ENCODE peak calls at places on chromosomes 1 and 21, in five cellular contexts. C, Q, H, U and A are unnamed samples.

GRCh38 chr1:107477233-107477632 is 336.4 kb downstream of the NTNG1 start:
- DNase-seq in H (no peak), U (no peak), Q (peak; percentile 19), C (no peak), A (no peak)

GRCh38 chr21:27570306-27570868 is 603.5 kb upstream of the ADAMTS5 start:
- DNase-seq in H (peak; percentile 95), Q (no peak), C (no peak), U (peak; percentile 96), A (peak; percentile 67)

GRCh38 chr1:30947212-30947611 is 38.7 kb upstream of the SDC3 start:
- DNase-seq in U (no peak), C (no peak), Q (no peak), H (no peak), A (no peak)

GRCh38 chr1:232263452-232263851 is 366.5 kb downstream of the SIPA1L2 start:
- DNase-seq in C (no peak), Q (no peak), U (no peak), H (no peak), A (no peak)

GRCh38 chr1:41618066-41618825 is 133.8 kb upstream of the EDN2 start:
- DNase-seq in H (peak; percentile 46), C (no peak), Q (no peak), U (peak; percentile 77), A (no peak)

GRCh38 chr1:27135920-27136551 is 18.9 kb downstream of the SLC9A1 start:
- DNase-seq in H (peak; percentile 48), C (no peak), U (no peak), Q (no peak), A (peak; percentile 23)

GRCh38 chr1:175874081-175874480 is 130.7 kb upstream of the TNR start:
- DNase-seq in U (no peak), Q (no peak), H (no peak), C (no peak), A (peak; percentile 10)

GRCh38 chr1:15762546-15762945 is 4.0 kb downstream of the FBLIM1 start:
- DNase-seq in Q (no peak), U (no peak), C (no peak), H (no peak), A (no peak)

GRCh38 chr1:24286246-24287010 is 32.7 kb upstream of the GRHL3 start:
- DNase-seq in H (no peak), C (no peak), U (no peak), Q (no peak), A (peak; percentile 60)

GRCh38 chr21:20998456-20998789 is 214 bp downstream of the NCAM2 start:
- DNase-seq in C (no peak), H (no peak), Q (no peak), U (no peak), A (no peak)

GRCh38 chr1:101312192-101312591 is 75.4 kb downstream of the S1PR1 start:
- DNase-seq in C (no peak), Q (no peak), U (no peak), H (no peak), A (no peak)

GRCh38 chr1:100511773-100512172 is 26.2 kb upstream of the GPR88 start:
- DNase-seq in C (no peak), Q (no peak), U (no peak), H (no peak), A (no peak)

GRCh38 chr1:204146965-204147364 is 4.9 kb downstream of the ETNK2 start:
- DNase-seq in H (no peak), C (no peak), Q (no peak), U (no peak), A (no peak)

GRCh38 chr1:225896937-225897549 is 8.1 kb upstream of the LEFTY1 start:
- DNase-seq in Q (peak; percentile 38), H (no peak), C (peak; percentile 10), U (no peak), A (peak; percentile 88)

GRCh38 chr21:17660449-17660848 is 47.7 kb upstream of the BTG3 start:
- DNase-seq in Q (no peak), H (peak; percentile 9), U (no peak), C (no peak), A (peak; percentile 44)

GRCh38 chr1:173506437-173506836 is 29.3 kb downstream of the PRDX6 start:
- DNase-seq in U (no peak), C (peak; percentile 10), Q (no peak), H (no peak), A (peak; percentile 99)

GRCh38 chr1:176998396-176998795 is 166.1 kb downstream of the ASTN1 start:
- DNase-seq in H (no peak), U (no peak), Q (no peak), C (no peak), A (no peak)

GRCh38 chr1:223752721-223753515 is 40.6 kb downstream of the CAPN2 start:
- DNase-seq in H (no peak), U (no peak), C (no peak), Q (no peak), A (no peak)

GRCh38 chr1:242431786-242432185 is 92.7 kb downstream of the PLD5 start:
- DNase-seq in U (no peak), H (no peak), Q (no peak), C (no peak), A (no peak)

GRCh38 chr21:28991861-28992525 is 684 bp downstream of the LTN1 start:
- DNase-seq in H (peak; percentile 44), U (no peak), Q (peak; percentile 31), C (no peak), A (no peak)

GRCh38 chr21:45574081-45574501 is 31.9 kb upstream of the SLC19A1 start:
- DNase-seq in U (no peak), C (no peak), H (no peak), Q (no peak), A (no peak)

GRCh38 chr1:201676061-201676644 is 137.2 kb downstream of the NAV1 start:
- DNase-seq in Q (no peak), U (peak; percentile 55), C (no peak), H (peak; percentile 47), A (no peak)

GRCh38 chr21:39710866-39711265 is 34.1 kb upstream of the IGSF5 start:
- DNase-seq in U (no peak), Q (no peak), H (no peak), C (no peak), A (no peak)

GRCh38 chr21:41744028-41744940 is 22.6 kb downstream of the RIPK4 start:
- DNase-seq in Q (no peak), U (no peak), C (no peak), H (no peak), A (no peak)

GRCh38 chr1:210828996-210829596 is 304.9 kb downstream of the KCNH1 start:
- DNase-seq in U (no peak), H (no peak), Q (no peak), C (no peak), A (no peak)

GRCh38 chr1:201357636-201358348 is 19.7 kb downstream of the TNNT2 start:
- DNase-seq in C (no peak), Q (no peak), H (no peak), U (no peak), A (no peak)

GRCh38 chr1:5734996-5735395 is 257.2 kb downstream of the NPHP4 start:
- DNase-seq in C (no peak), H (no peak), Q (no peak), U (no peak), A (no peak)

GRCh38 chr1:66599346-66599745 is 65.4 kb downstream of the SGIP1 start:
- DNase-seq in Q (no peak), H (peak; percentile 37), C (no peak), U (no peak), A (no peak)
- H3K9ac ChIP-seq in Q (no peak overlapping the region), H (peak overlapping the region; percentile 40), C (no peak overlapping the region), U (peak overlapping the region; percentile 39), A (no peak overlapping the region)

GRCh38 chr1:9903801-9904527 is 6.1 kb downstream of the CTNNBIP1 start:
- DNase-seq in U (no peak), Q (no peak), H (no peak), C (no peak), A (no peak)

GRCh38 chr1:9906466-9906865 is 3.6 kb downstream of the CTNNBIP1 start:
- DNase-seq in Q (no peak), H (no peak), U (no peak), C (no peak), A (no peak)

GRCh38 chr1:9907441-9907840 is 2.6 kb downstream of the CTNNBIP1 start:
- DNase-seq in U (no peak), H (no peak), C (no peak), Q (no peak), A (no peak)

GRCh38 chr1:9904571-9904970 is 5.5 kb downstream of the CTNNBIP1 start:
- DNase-seq in H (peak; percentile 20), Q (no peak), U (no peak), C (no peak), A (no peak)

GRCh38 chr1:9905010-9905409 is 5.1 kb downstream of the CTNNBIP1 start:
- DNase-seq in H (peak; percentile 48), Q (no peak), U (no peak), C (no peak), A (no peak)
- H3K9ac ChIP-seq in H (no peak overlapping the region), Q (no peak overlapping the region), U (no peak overlapping the region), C (no peak overlapping the region), A (no peak overlapping the region)

DNA sequence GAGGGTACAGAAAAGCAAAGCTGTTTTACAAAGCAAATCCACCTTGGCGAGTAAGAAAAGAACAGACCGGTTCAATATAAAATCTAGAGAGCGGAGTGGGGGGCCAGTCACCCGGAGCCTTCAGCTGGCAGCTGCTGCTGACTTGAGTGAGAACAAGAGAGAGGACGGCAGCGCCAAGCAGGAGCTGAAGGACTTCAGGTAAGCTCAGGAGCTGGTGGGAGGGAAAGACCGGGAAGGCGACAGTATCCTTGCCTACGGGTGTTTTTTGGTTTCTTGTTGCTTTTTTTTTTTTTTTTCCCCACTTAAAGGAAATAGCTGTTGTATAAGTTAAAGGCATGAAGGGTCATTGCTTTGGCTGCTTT is 82.6 kb downstream of the PRDM2 start:
- DNase-seq in H (peak; percentile 14), C (no peak), Q (no peak), U (no peak), A (no peak)
- H3K9ac ChIP-seq in H (peak overlapping the region; percentile 52), C (no peak overlapping the region), Q (no peak overlapping the region), U (no peak overlapping the region), A (no peak overlapping the region)

GRCh38 chr1:51237313-51237700 is 1.2 kb downstream of the RNF11 start:
- DNase-seq in H (no peak), C (no peak), Q (no peak), U (no peak), A (peak; percentile 27)

GRCh38 chr1:51237714-51238403 is 1.8 kb downstream of the RNF11 start:
- DNase-seq in Q (peak; percentile 16), H (peak; percentile 74), C (no peak), U (peak; percentile 50), A (peak; percentile 52)

GRCh38 chr1:51235611-51236547 is at the start of gene RNF11:
- DNase-seq in H (peak; percentile 98), Q (peak; percentile 96), U (peak; percentile 85), C (peak; percentile 64), A (peak; percentile 89)

GRCh38 chr1:51236548-51237312 is 657 bp downstream of the RNF11 start:
- DNase-seq in Q (peak; percentile 52), H (peak; percentile 65), C (no peak), U (peak; percentile 52), A (peak; percentile 26)

DNA sequence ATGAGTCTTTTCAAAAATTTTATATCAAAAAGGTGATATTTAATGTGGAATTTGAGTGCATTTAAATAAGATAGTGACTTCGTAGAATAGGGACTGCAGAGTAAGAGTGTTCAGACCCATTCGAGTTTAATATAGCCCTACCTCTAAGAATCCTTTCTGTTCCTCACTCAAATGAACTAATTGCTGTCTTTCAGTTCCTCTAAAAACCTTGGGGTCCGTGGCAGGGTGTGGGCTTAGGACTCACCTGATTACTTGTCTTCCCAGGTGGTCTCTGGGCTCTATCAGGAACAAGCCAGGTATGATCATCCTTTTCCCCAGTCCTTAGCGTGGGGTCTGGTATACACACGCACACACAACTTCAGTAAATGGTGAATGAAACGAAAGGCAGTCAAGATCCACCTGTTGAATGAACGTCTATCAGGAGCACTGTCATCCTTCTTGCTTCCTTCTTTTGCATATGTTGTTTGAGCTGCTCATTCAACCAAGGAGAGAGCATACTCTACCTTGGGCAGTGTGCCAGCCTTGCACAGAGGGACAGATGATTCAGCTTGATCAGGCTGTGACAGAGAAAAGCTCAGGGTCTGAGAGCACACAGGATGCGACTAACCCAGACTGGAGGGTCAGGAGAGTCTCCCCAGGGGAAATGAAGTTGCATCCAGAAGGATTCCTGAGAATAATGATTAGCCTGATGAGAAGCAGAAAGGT is 1.2 kb upstream of the RNF11 start:
- DNase-seq in C (no peak), H (peak; percentile 68), U (no peak), Q (peak; percentile 55), A (peak; percentile 89)
- H3K9ac ChIP-seq in C (peak overlapping the region; percentile 96), H (peak overlapping the region; percentile 97), U (no peak overlapping the region), Q (peak overlapping the region; percentile 94), A (peak overlapping the region; percentile 92)